ENCODE peak calls at places on chromosomes 7 and 10, in five cellular contexts. J is left ventricle myocardium inferior, X is heart right ventricle, H is AG09319, F is spleen. Y is an unnamed sample.

GRCh38 chr10:17353568-17353967 is 100.8 kb downstream of the ST8SIA6 start:
- DNase-seq in J (no peak), X (no peak), H (no peak), F (no peak), Y (peak; percentile 91)

GRCh38 chr10:132606536-132607316 is 69.1 kb downstream of the INPP5A start:
- DNase-seq in J (peak; percentile 56), X (peak; percentile 51), H (no peak), F (peak; percentile 81), Y (no peak)

GRCh38 chr10:124739996-124740373 is 4.2 kb downstream of the FAM53B start:
- DNase-seq in J (no peak), X (no peak), H (no peak), F (no peak), Y (no peak)

GRCh38 chr7:22854158-22855048 is 31.8 kb upstream of the TOMM7 start:
- DNase-seq in J (peak; percentile 92), X (peak; percentile 89), H (peak; percentile 83), F (peak; percentile 94), Y (peak; percentile 70)

GRCh38 chr10:3567291-3567963 is 217.6 kb downstream of the KLF6 start:
- DNase-seq in J (no peak), X (no peak), H (no peak), F (no peak), Y (no peak)

GRCh38 chr10:9238041-9238440 is 1183.6 kb downstream of the GATA3 start:
- DNase-seq in J (no peak), X (no peak), H (no peak), F (no peak), Y (no peak)

GRCh38 chr10:80094236-80094635 is 15.8 kb downstream of the TMEM254 start:
- DNase-seq in J (no peak), X (no peak), H (no peak), F (no peak), Y (no peak)

GRCh38 chr10:31204090-31204489 is 114.9 kb upstream of the ZEB1 start:
- DNase-seq in J (peak; percentile 31), X (peak; percentile 85), H (no peak), F (no peak), Y (no peak)

GRCh38 chr7:104160375-104160774 is 47.4 kb downstream of the ORC5 start:
- DNase-seq in J (no peak), X (no peak), H (no peak), F (no peak), Y (peak; percentile 6)

GRCh38 chr10:53052765-53053164 is 280.2 kb upstream of the MBL2 start:
- DNase-seq in J (no peak), X (no peak), H (no peak), F (no peak), Y (no peak)

GRCh38 chr10:75294518-75294865 is 58.7 kb upstream of the COMTD1 start:
- DNase-seq in J (peak; percentile 38), X (peak; percentile 23), H (no peak), F (peak; percentile 80), Y (no peak)

GRCh38 chr7:155458317-155459132 is 596 bp downstream of the EN2 start:
- DNase-seq in J (no peak), X (no peak), H (no peak), F (peak; percentile 71), Y (no peak)

GRCh38 chr10:112973805-112974204 is 23.8 kb downstream of the TCF7L2 start:
- DNase-seq in J (no peak), X (no peak), H (no peak), F (no peak), Y (no peak)

GRCh38 chr7:82810558-82811259 is 352.0 kb downstream of the PCLO start:
- DNase-seq in J (no peak), X (no peak), H (peak; percentile 72), F (no peak), Y (peak; percentile 62)

GRCh38 chr10:130013263-130013937 is 49.3 kb upstream of the EBF3 start:
- DNase-seq in J (no peak), X (no peak), H (no peak), F (no peak), Y (no peak)

GRCh38 chr7:151856098-151856497 is 20.8 kb downstream of the PRKAG2 start:
- DNase-seq in J (no peak), X (no peak), H (no peak), F (no peak), Y (peak; percentile 14)

GRCh38 chr7:73876973-73877372 is 16.0 kb downstream of the TMEM270 start:
- DNase-seq in J (no peak), X (no peak), H (no peak), F (no peak), Y (no peak)

GRCh38 chr7:77888998-77889397 is 90.4 kb downstream of the PHTF2 start:
- DNase-seq in J (no peak), X (no peak), H (no peak), F (no peak), Y (no peak)

GRCh38 chr7:90455163-90456030 is 14.0 kb upstream of the PTTG1IP2 start:
- DNase-seq in J (no peak), X (peak; percentile 11), H (no peak), F (no peak), Y (peak; percentile 54)

GRCh38 chr10:99784025-99784730 is 1.7 kb downstream of the ABCC2 start:
- DNase-seq in J (no peak), X (no peak), H (peak; percentile 55), F (no peak), Y (peak; percentile 51)

GRCh38 chr7:30684351-30684750 is 2.1 kb upstream of the CRHR2 start:
- DNase-seq in J (no peak), X (no peak), H (no peak), F (no peak), Y (no peak)

GRCh38 chr7:132492841-132493445 is 83.3 kb downstream of the PLXNA4 start:
- DNase-seq in J (no peak), X (no peak), H (no peak), F (no peak), Y (no peak)

GRCh38 chr7:112086496-112087254 is 119.5 kb downstream of the DOCK4 start:
- DNase-seq in J (no peak), X (no peak), H (peak; percentile 35), F (no peak), Y (no peak)

GRCh38 chr10:132274581-132274980 is 33.2 kb downstream of the STK32C start:
- DNase-seq in J (no peak), X (no peak), H (no peak), F (no peak), Y (no peak)

GRCh38 chr10:71074176-71074755 is 138.1 kb upstream of the UNC5B start:
- DNase-seq in J (no peak), X (no peak), H (no peak), F (peak; percentile 49), Y (peak; percentile 52)

GRCh38 chr7:51366930-51367613 is 50.5 kb upstream of the COBL start:
- DNase-seq in J (no peak), X (peak; percentile 30), H (no peak), F (no peak), Y (peak; percentile 59)

GRCh38 chr7:121530251-121531174 is 134.4 kb upstream of the FAM3C start:
- DNase-seq in J (no peak), X (peak; percentile 6), H (peak; percentile 60), F (no peak), Y (peak; percentile 96)

GRCh38 chr10:28181478-28182096 is 121.3 kb downstream of the MPP7 start:
- DNase-seq in J (no peak), X (no peak), H (no peak), F (no peak), Y (no peak)

GRCh38 chr7:97845622-97846203 is 26.5 kb downstream of the ASNS start:
- DNase-seq in J (no peak), X (no peak), H (no peak), F (no peak), Y (peak; percentile 40)

GRCh38 chr10:79938728-79939380 is 10.1 kb downstream of the SFTPD start:
- DNase-seq in J (peak; percentile 27), X (peak; percentile 54), H (no peak), F (peak; percentile 87), Y (no peak)

GRCh38 chr10:47237316-47238260 is 62.4 kb upstream of the GDF10 start:
- DNase-seq in J (no peak), X (no peak), H (no peak), F (peak; percentile 27), Y (no peak)

GRCh38 chr10:88259381-88259780 is 323.7 kb downstream of the RNLS start:
- DNase-seq in J (no peak), X (no peak), H (no peak), F (no peak), Y (no peak)

DNA sequence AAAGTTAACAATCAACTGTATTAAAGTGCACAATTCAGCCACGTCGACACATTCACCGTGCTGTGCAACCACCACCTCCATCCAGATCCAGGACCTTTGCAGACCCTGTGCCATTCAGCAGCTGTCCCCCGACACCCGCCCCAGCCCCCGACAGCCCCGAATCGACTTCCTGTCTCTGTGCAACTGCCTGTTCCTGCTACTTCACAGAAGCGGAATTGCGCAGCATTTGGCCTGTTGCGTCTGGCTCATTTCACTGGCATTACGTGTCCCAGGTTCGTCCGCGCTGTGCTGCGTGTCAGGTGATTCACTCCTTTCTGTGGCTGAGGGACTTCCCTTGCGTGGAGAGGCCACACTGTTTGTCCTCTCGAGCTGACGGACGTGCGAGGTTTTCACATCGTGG is 33.2 kb upstream of the DNAAF5 start:
- DNase-seq in J (no peak), X (no peak), H (no peak), F (peak; percentile 39), Y (no peak)
- TF ChIP-seq CTCF in J (no peak), X (no peak), H (no peak), F (no peak), Y (no peak)

GRCh38 chr7:34190299-34190698 is 285.0 kb downstream of the BMPER start:
- DNase-seq in J (peak; percentile 58), X (peak; percentile 29), H (no peak), F (no peak), Y (peak; percentile 25)
- TF ChIP-seq CTCF in J (no peak), X (no peak), H (no peak), F (no peak), Y (no peak)

GRCh38 chr7:100418930-100419659 is 9.4 kb downstream of the ZCWPW1 start:
- DNase-seq in J (no peak), X (no peak), H (no peak), F (no peak), Y (no peak)
- TF ChIP-seq CTCF in J (no peak), X (no peak), H (no peak), F (no peak), Y (peak; percentile 7)

DNA sequence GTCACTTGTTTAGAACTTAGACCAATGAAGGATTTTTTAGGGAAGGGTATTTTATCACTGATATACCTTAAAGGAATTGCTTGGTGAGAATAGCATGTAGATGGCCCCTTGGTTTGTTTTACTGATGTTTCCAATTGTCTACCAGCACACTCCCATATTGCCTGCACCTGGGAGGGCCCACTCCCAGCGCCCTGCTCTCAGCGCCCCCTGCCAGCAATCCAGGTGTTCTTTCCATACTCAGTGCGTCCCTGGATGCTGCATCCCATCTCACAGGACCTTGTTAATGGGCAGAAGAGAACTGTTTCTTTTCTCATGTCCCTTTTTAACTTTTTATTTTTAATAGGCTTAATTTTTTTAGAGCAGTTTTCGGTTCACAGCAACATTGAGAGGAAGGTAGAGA is 24.1 kb upstream of the SFRP5 start:
- DNase-seq in J (no peak), X (no peak), H (no peak), F (no peak), Y (no peak)
- TF ChIP-seq CTCF in J (no peak), X (no peak), H (no peak), F (no peak), Y (no peak)

GRCh38 chr10:122847782-122848604 is 2.3 kb upstream of the CUZD1 start:
- DNase-seq in J (no peak), X (peak; percentile 12), H (no peak), F (no peak), Y (no peak)
- TF ChIP-seq CTCF in J (no peak), X (no peak), H (no peak), F (no peak), Y (no peak)

Y was measured in epithelial cell of esophagus.